ENCODE peak calls at places on chromosomes 2 and 18, in six cellular contexts. One of them, this sample, is unnamed.

GRCh38 chr2:12069139-12069538 is 322.7 kb downstream of the LPIN1 start:
- DNase-seq in A549: no peak
- DNase-seq in breast epithelium: no peak
- DNase-seq in suprapubic skin: no peak
- DNase-seq in IMR-90: no peak
- DNase-seq in tibial nerve: no peak
- DNase-seq in this sample: no peak

GRCh38 chr2:190452433-190452832 is 44.3 kb downstream of the MFSD6 start:
- DNase-seq in tibial nerve: no peak
- DNase-seq in breast epithelium: no peak
- DNase-seq in suprapubic skin: no peak
- DNase-seq in IMR-90: no peak
- DNase-seq in A549: no peak
- DNase-seq in this sample: no peak

GRCh38 chr2:231332388-231332787 is 63.1 kb upstream of the B3GNT7 start:
- DNase-seq in breast epithelium: no peak
- DNase-seq in A549: no peak
- DNase-seq in tibial nerve: no peak
- DNase-seq in IMR-90: no peak
- DNase-seq in suprapubic skin: no peak
- DNase-seq in this sample: no peak

GRCh38 chr2:73979021-73979420 is 5.7 kb upstream of the TET3 start:
- DNase-seq in IMR-90: no peak
- DNase-seq in A549: no peak
- DNase-seq in suprapubic skin: no peak
- DNase-seq in tibial nerve: no peak
- DNase-seq in breast epithelium: no peak
- DNase-seq in this sample: no peak

GRCh38 chr2:40550085-40550484 is 98.2 kb upstream of the SLC8A1 start:
- DNase-seq in IMR-90: no peak
- DNase-seq in tibial nerve: no peak
- DNase-seq in A549: no peak
- DNase-seq in suprapubic skin: no peak
- DNase-seq in breast epithelium: no peak
- DNase-seq in this sample: no peak

GRCh38 chr2:70420005-70420580 is 118.2 kb upstream of the FAM136A start:
- DNase-seq in IMR-90: no peak
- DNase-seq in A549: no peak
- DNase-seq in tibial nerve: no peak
- DNase-seq in suprapubic skin: no peak
- DNase-seq in breast epithelium: no peak
- DNase-seq in this sample: peak; percentile 13

GRCh38 chr2:108626993-108627392 is 92.3 kb upstream of the RANBP2 start:
- DNase-seq in IMR-90: peak; percentile 31
- DNase-seq in A549: no peak
- DNase-seq in tibial nerve: no peak
- DNase-seq in breast epithelium: no peak
- DNase-seq in suprapubic skin: no peak
- DNase-seq in this sample: no peak

GRCh38 chr18:10041180-10041579 is 127.4 kb downstream of the VAPA start:
- DNase-seq in IMR-90: peak; percentile 57
- DNase-seq in suprapubic skin: no peak
- DNase-seq in breast epithelium: no peak
- DNase-seq in A549: no peak
- DNase-seq in tibial nerve: peak; percentile 53
- DNase-seq in this sample: peak; percentile 16

GRCh38 chr2:28343184-28343942 is 49.3 kb upstream of the FOSL2 start:
- DNase-seq in IMR-90: no peak
- DNase-seq in breast epithelium: no peak
- DNase-seq in tibial nerve: no peak
- DNase-seq in suprapubic skin: no peak
- DNase-seq in A549: no peak
- DNase-seq in this sample: no peak

GRCh38 chr18:13216732-13217465 is 1.7 kb upstream of the LDLRAD4 start:
- DNase-seq in suprapubic skin: no peak
- DNase-seq in IMR-90: no peak
- DNase-seq in tibial nerve: no peak
- DNase-seq in breast epithelium: no peak
- DNase-seq in A549: no peak
- DNase-seq in this sample: no peak

GRCh38 chr2:217366996-217367395 is 507.1 kb upstream of the TNP1 start:
- DNase-seq in A549: no peak
- DNase-seq in tibial nerve: no peak
- DNase-seq in breast epithelium: no peak
- DNase-seq in suprapubic skin: no peak
- DNase-seq in IMR-90: no peak
- DNase-seq in this sample: no peak

GRCh38 chr18:23142285-23142929 is 7.1 kb downstream of the CABLES1 start:
- DNase-seq in breast epithelium: no peak
- DNase-seq in IMR-90: no peak
- DNase-seq in suprapubic skin: no peak
- DNase-seq in A549: no peak
- DNase-seq in tibial nerve: no peak
- DNase-seq in this sample: no peak

GRCh38 chr18:22606563-22607283 is 189.0 kb upstream of the CTAGE1 start:
- DNase-seq in suprapubic skin: no peak
- DNase-seq in tibial nerve: no peak
- DNase-seq in A549: no peak
- DNase-seq in IMR-90: peak; percentile 54
- DNase-seq in breast epithelium: no peak
- DNase-seq in this sample: no peak

GRCh38 chr2:148982282-148982681 is 56.2 kb upstream of the LYPD6B start:
- DNase-seq in breast epithelium: no peak
- DNase-seq in suprapubic skin: no peak
- DNase-seq in tibial nerve: no peak
- DNase-seq in IMR-90: no peak
- DNase-seq in A549: no peak
- DNase-seq in this sample: no peak

GRCh38 chr2:62423883-62424458 is 82.0 kb downstream of the TMEM17 start:
- DNase-seq in IMR-90: no peak
- DNase-seq in breast epithelium: no peak
- DNase-seq in tibial nerve: no peak
- DNase-seq in suprapubic skin: no peak
- DNase-seq in A549: no peak
- DNase-seq in this sample: no peak

GRCh38 chr2:65431417-65432226 is 777 bp downstream of the SPRED2 start:
- DNase-seq in breast epithelium: peak; percentile 54
- DNase-seq in tibial nerve: no peak
- DNase-seq in IMR-90: peak; percentile 33
- DNase-seq in A549: no peak
- DNase-seq in suprapubic skin: peak; percentile 80
- DNase-seq in this sample: peak; percentile 52

GRCh38 chr2:23606968-23607367 is 222.0 kb downstream of the KLHL29 start:
- DNase-seq in suprapubic skin: no peak
- DNase-seq in A549: no peak
- DNase-seq in tibial nerve: no peak
- DNase-seq in IMR-90: peak; percentile 82
- DNase-seq in breast epithelium: no peak
- DNase-seq in this sample: no peak

GRCh38 chr2:191152841-191153240 is 2.0 kb upstream of the STAT4 start:
- DNase-seq in suprapubic skin: no peak
- DNase-seq in IMR-90: peak; percentile 75
- DNase-seq in A549: no peak
- DNase-seq in tibial nerve: no peak
- DNase-seq in breast epithelium: no peak
- DNase-seq in this sample: no peak

GRCh38 chr2:233853883-233854240 is 473 bp downstream of the HJURP start:
- DNase-seq in IMR-90: no peak
- DNase-seq in A549: no peak
- DNase-seq in suprapubic skin: no peak
- DNase-seq in breast epithelium: no peak
- DNase-seq in tibial nerve: no peak
- DNase-seq in this sample: no peak

DNA sequence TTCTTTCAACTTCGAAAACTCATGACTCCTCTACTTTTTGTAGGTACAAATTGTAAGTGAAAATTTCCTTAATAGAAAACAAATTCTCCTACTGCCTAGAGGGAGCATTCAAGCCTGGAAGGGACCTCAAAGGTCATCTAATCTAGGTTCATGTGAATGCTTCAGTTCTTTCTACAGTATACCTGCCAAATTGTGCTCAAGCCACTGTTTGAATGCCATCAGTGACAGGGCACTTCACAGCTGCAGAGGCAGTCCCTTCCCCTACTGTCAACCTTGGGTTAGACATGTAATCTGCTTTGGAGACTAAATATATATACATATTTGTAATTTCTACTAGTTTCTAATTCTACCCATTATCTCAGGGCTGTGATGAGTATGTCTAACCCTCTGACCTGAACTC is 681.3 kb upstream of the CDH2 start:
- DNase-seq in suprapubic skin: no peak
- DNase-seq in IMR-90: no peak
- DNase-seq in tibial nerve: no peak
- DNase-seq in breast epithelium: no peak
- DNase-seq in A549: no peak
- DNase-seq in this sample: no peak
- TF ChIP-seq POLR2A in suprapubic skin: no peak
- TF ChIP-seq POLR2A in IMR-90: no peak
- TF ChIP-seq POLR2A in tibial nerve: no peak
- TF ChIP-seq POLR2A in breast epithelium: no peak
- TF ChIP-seq POLR2A in A549: no peak
- TF ChIP-seq POLR2A in this sample: no peak

GRCh38 chr2:106195456-106195855 is 1.4 kb upstream of the UXS1 start:
- DNase-seq in suprapubic skin: no peak
- DNase-seq in breast epithelium: no peak
- DNase-seq in A549: no peak
- DNase-seq in tibial nerve: no peak
- DNase-seq in IMR-90: no peak
- DNase-seq in this sample: no peak

GRCh38 chr2:106193977-106194778 is at the start of gene UXS1:
- DNase-seq in suprapubic skin: peak; percentile 98
- DNase-seq in IMR-90: peak; percentile 96
- DNase-seq in A549: peak; percentile 84
- DNase-seq in breast epithelium: peak; percentile 97
- DNase-seq in tibial nerve: peak; percentile 95
- DNase-seq in this sample: peak; percentile 97

GRCh38 chr2:106193491-106193976 is 567 bp downstream of the UXS1 start:
- DNase-seq in suprapubic skin: peak; percentile 72
- DNase-seq in A549: peak; percentile 25
- DNase-seq in breast epithelium: no peak
- DNase-seq in IMR-90: no peak
- DNase-seq in tibial nerve: no peak
- DNase-seq in this sample: peak; percentile 33

GRCh38 chr2:106191511-106192016 is 2.5 kb downstream of the UXS1 start:
- DNase-seq in tibial nerve: no peak
- DNase-seq in suprapubic skin: no peak
- DNase-seq in breast epithelium: no peak
- DNase-seq in IMR-90: no peak
- DNase-seq in A549: no peak
- DNase-seq in this sample: no peak

DNA sequence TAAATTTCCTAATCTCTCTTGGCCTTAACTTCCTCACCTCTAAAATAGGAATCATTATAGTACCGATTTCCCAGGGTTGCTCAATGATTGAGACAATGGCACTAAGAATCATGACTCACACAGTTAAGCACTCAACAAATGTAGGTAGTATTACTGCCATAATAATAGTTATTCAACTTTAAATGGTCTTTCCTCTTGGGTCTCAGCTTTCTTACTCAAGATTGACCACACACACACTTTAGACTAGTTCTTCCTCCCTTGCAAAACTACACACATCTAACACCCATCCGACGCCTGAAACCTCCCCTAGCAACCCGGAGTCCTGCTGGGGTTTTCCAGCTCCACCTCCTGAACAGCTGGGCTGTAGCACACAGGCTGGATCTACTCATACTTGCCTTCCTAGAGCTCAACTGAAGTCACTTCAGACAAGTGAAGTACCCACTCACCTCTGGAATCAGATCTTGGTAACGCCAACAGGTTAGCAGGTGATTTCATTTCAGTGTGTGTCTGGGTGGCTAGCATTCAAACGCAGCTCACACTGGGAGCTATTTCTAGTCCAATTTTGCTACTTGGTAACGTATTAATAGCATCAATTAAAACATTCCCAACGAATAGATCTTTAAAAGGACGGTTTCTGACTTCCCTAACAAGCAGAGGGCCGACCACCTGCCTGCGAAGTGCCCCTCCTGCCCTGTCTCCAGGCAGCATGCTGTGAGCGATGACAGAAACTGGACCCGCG is 1.2 kb downstream of the UXS1 start:
- DNase-seq in tibial nerve: no peak
- DNase-seq in A549: peak; percentile 41
- DNase-seq in suprapubic skin: peak; percentile 76
- DNase-seq in breast epithelium: no peak
- DNase-seq in IMR-90: peak; percentile 87
- DNase-seq in this sample: no peak
- H3K27ac ChIP-seq in tibial nerve: peak overlapping the region; percentile 89
- H3K27ac ChIP-seq in A549: peak overlapping the region; percentile 92
- H3K27ac ChIP-seq in suprapubic skin: peak overlapping the region; percentile 55
- H3K27ac ChIP-seq in breast epithelium: peak overlapping the region; percentile 87
- H3K27ac ChIP-seq in IMR-90: peak overlapping the region; percentile 43
- H3K27ac ChIP-seq in this sample: peak overlapping the region; percentile 82

DNA sequence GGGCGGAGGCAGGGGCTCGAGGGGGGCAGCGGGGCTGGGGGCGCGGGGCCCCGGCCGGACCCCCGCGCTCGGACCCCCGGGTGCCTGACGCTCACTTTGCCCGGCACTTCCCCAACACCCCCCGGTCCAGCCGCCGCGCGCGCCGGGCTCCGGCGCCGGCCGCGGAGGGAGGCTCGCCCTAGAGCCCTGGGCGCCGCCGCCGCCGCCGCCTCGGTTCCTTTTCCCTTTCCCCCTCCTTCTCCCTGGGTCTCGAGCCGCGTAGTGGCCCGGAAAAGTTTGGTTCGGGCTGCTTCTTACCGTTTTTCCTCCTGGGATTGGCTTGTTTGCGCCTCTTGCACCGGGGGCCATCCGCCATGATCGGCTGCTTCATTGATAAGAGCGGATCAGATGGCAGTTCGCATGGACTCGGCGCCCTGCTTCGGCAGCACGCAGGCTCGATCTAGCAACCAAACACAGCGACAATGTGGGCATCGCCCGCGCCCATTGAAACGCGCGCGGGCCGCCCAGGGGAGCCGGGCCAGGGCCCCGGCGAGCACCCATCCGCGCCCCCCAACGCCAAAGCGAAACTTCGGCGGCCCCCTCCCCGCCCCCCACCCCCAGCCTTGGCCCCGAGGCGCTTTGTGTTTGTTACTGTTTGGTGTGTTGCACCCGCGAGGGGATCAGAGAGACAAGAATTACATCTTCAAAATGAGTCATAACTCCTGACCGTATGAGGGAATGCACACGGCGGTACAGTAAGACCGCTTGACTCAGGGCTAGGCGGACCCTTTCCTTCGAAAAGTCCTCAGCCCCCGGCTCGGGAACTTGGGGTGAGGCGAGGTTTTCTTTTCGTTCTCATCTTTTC is 2.7 kb downstream of the ZEB2 start:
- DNase-seq in IMR-90: peak; percentile 98
- DNase-seq in A549: peak; percentile 58
- DNase-seq in breast epithelium: no peak
- DNase-seq in tibial nerve: no peak
- DNase-seq in suprapubic skin: peak; percentile 82
- DNase-seq in this sample: no peak
- TF ChIP-seq POLR2A in IMR-90: no peak
- TF ChIP-seq POLR2A in A549: peak; percentile 27
- TF ChIP-seq POLR2A in breast epithelium: no peak
- TF ChIP-seq POLR2A in tibial nerve: peak; percentile 57
- TF ChIP-seq POLR2A in suprapubic skin: no peak
- TF ChIP-seq POLR2A in this sample: no peak

DNA sequence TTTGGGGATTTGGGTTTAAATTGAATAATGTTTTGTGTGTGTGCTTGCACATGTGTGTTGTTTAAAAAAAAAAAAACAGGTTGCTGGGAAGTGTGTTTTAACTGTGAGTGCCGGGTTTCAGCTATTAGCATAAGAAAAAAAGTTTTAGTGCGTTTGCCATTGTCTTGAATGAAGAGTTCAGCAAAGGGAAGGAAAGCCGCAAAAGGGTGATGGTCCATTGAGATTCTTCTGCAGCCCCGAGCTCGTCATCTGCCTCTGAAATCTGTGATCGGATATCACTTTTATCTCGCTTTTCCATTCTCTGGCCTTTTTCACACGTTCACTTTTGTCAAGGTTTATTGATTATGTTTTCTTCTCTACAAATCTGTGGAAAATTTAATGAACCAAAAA is 4.7 kb downstream of the GLI2 start:
- DNase-seq in breast epithelium: no peak
- DNase-seq in tibial nerve: no peak
- DNase-seq in suprapubic skin: no peak
- DNase-seq in IMR-90: no peak
- DNase-seq in A549: no peak
- DNase-seq in this sample: no peak
- H3K27ac ChIP-seq in breast epithelium: no peak overlapping the region
- H3K27ac ChIP-seq in tibial nerve: no peak overlapping the region
- H3K27ac ChIP-seq in suprapubic skin: no peak overlapping the region
- H3K27ac ChIP-seq in IMR-90: no peak overlapping the region
- H3K27ac ChIP-seq in A549: peak overlapping the region; percentile 98
- H3K27ac ChIP-seq in this sample: no peak overlapping the region